ENCODE peak calls at places on chromosomes 12 and 14, in seven cellular contexts. M is fibroblast of mammary gland, L is psoas muscle, T is adrenal gland, Y is activated B cell treated with CpG ODN at 0.5 μM for 24 hours, U is fibroblast of lung, F is AG10803. X is an unnamed sample.

GRCh38 chr12:89517648-89518047 is 6.9 kb downstream of the GALNT4 start:
- DNase-seq in M (no peak), F (no peak), U (no peak), T (no peak), Y (no peak), L (no peak), X (no peak)

GRCh38 chr14:85415015-85415712 is 114.8 kb upstream of the FLRT2 start:
- DNase-seq in T (peak), M (peak), Y (no peak), F (peak), L (no peak), U (peak), X (no peak)

GRCh38 chr12:15599266-15600037 is 189.7 kb downstream of the EPS8 start:
- DNase-seq in M (peak), Y (no peak), L (no peak), T (no peak), U (peak), F (peak), X (no peak)

GRCh38 chr12:124510301-124510970 is 57.0 kb downstream of the NCOR2 start:
- DNase-seq in U (no peak), F (no peak), M (no peak), T (no peak), Y (no peak), L (peak), X (no peak)

GRCh38 chr12:66633676-66634075 is 45.2 kb downstream of the GRIP1 start:
- DNase-seq in F (peak), M (peak), L (no peak), T (no peak), U (peak), Y (no peak), X (no peak)

GRCh38 chr12:10178766-10179165 is at the start of gene TMEM52B:
- DNase-seq in Y (no peak), F (no peak), L (no peak), U (no peak), T (no peak), M (no peak), X (no peak)

GRCh38 chr12:599756-600155 is 63.5 kb downstream of the NINJ2 start:
- DNase-seq in Y (no peak), M (no peak), T (no peak), U (no peak), F (no peak), L (no peak), X (no peak)

GRCh38 chr14:52268191-52269061 is 928 bp downstream of the PTGDR start:
- DNase-seq in L (no peak), U (peak), M (peak), Y (no peak), T (no peak), F (peak), X (no peak)

GRCh38 chr12:85866929-85867776 is 6.9 kb upstream of the NTS start:
- DNase-seq in U (peak), T (no peak), F (peak), Y (no peak), L (no peak), M (peak), X (no peak)

GRCh38 chr12:53725824-53726223 is 1.4 kb downstream of the CALCOCO1 start:
- DNase-seq in Y (no peak), T (no peak), L (no peak), F (peak), U (no peak), M (no peak), X (no peak)

GRCh38 chr12:88153959-88154358 is 11.9 kb downstream of the TMTC3 start:
- DNase-seq in F (peak), L (no peak), Y (no peak), U (peak), T (no peak), M (peak), X (no peak)

GRCh38 chr14:90060312-90060964 is 1.4 kb upstream of the KCNK13 start:
- DNase-seq in U (peak), F (peak), L (no peak), Y (peak), M (peak), T (no peak), X (peak)

GRCh38 chr12:68497702-68498101 is 113.0 kb upstream of the RAP1B start:
- DNase-seq in Y (no peak), T (peak), M (peak), L (no peak), F (peak), U (peak), X (no peak)

GRCh38 chr12:6268484-6269157 is 41.9 kb upstream of the PLEKHG6 start:
- DNase-seq in U (no peak), F (no peak), Y (no peak), M (no peak), L (no peak), T (no peak), X (no peak)

GRCh38 chr14:52918486-52918885 is 32.4 kb downstream of the FERMT2 start:
- DNase-seq in M (peak), T (no peak), Y (no peak), L (no peak), U (peak), F (peak), X (no peak)

GRCh38 chr12:4069046-4070010 is 196.1 kb upstream of the PARP11 start:
- DNase-seq in U (no peak), L (no peak), M (peak), F (no peak), Y (no peak), T (no peak), X (no peak)

GRCh38 chr14:89617471-89618291 is 200.6 kb upstream of the FOXN3 start:
- DNase-seq in L (no peak), Y (peak), T (peak), M (peak), F (peak), U (peak), X (peak)

GRCh38 chr12:96198970-96199369 is 4.8 kb downstream of the ELK3 start:
- DNase-seq in F (peak), U (peak), M (peak), L (no peak), Y (no peak), T (no peak), X (no peak)

GRCh38 chr12:127260959-127261358 is 1006.0 kb upstream of the TMEM132C start:
- DNase-seq in Y (no peak), L (no peak), M (no peak), U (no peak), T (no peak), F (peak), X (no peak)

GRCh38 chr14:99230271-99231141 is 41.5 kb downstream of the BCL11B start:
- DNase-seq in T (no peak), F (peak), U (no peak), Y (no peak), L (no peak), M (no peak), X (peak)

GRCh38 chr12:64998327-64999156 is 122.6 kb downstream of the WIF1 start:
- DNase-seq in L (no peak), U (no peak), T (no peak), F (peak), Y (no peak), M (peak), X (no peak)

GRCh38 chr12:19177754-19178153 is 48.2 kb downstream of the PLEKHA5 start:
- DNase-seq in M (peak), F (no peak), L (no peak), T (no peak), Y (no peak), U (peak), X (no peak)

GRCh38 chr12:113697646-113698504 is 226.2 kb upstream of the LHX5 start:
- DNase-seq in T (no peak), M (no peak), L (no peak), F (no peak), U (no peak), Y (no peak), X (no peak)

GRCh38 chr14:67650694-67651093 is 23.7 kb downstream of the VTI1B start:
- DNase-seq in L (no peak), F (peak), Y (no peak), U (peak), M (peak), T (no peak), X (no peak)

GRCh38 chr14:81311816-81312215 is 88.3 kb downstream of the STON2 start:
- DNase-seq in U (peak), T (no peak), Y (no peak), L (no peak), M (peak), F (peak), X (no peak)

GRCh38 chr14:68564826-68565760 is 227.8 kb downstream of the ZFP36L1 start:
- DNase-seq in F (peak), U (no peak), T (no peak), Y (no peak), L (no peak), M (peak), X (no peak)

GRCh38 chr12:22083167-22083566 is 37.1 kb downstream of the CMAS start:
- DNase-seq in L (no peak), Y (no peak), U (peak), T (no peak), F (peak), M (peak), X (peak)

GRCh38 chr12:48356041-48356768 is 5.5 kb upstream of the ZNF641 start:
- DNase-seq in L (no peak), M (peak), U (no peak), T (peak), F (no peak), Y (no peak), X (no peak)

DNA sequence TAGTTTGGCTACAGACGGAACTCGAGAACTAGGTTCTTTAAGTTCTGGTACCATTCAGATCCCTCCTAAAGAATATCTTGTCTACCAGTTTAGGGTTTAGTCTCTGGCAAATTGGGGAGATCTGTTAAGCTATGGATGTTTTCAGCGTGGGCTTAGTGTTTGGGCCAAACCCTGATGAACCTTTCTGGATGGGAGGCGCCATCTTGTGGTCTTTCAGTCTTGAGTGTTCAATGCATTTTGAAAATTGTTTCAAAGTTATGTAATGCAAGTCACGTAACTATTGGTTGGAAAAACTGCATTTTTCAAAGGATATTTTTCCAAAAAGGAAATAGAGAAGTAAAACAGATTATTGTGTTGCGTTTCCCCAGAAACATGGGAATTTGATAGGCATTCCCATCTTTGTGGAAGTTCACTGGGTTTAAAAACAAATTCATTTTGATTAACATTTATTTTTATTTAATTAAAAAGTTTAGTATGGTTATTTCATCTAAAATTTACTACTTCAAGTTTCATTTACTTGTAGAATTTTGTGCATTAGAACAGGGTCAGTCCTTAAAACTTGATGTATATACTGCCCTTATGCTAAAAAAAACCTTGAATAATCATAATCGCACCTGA is 169.0 kb downstream of the PRIMA1 start:
- DNase-seq in Y (no peak), M (peak), F (peak), T (peak), L (no peak), U (peak), X (no peak)
- TF ChIP-seq CTCF in Y (peak), M (peak), F (peak), T (peak), L (peak), U (peak), X (peak)

DNA sequence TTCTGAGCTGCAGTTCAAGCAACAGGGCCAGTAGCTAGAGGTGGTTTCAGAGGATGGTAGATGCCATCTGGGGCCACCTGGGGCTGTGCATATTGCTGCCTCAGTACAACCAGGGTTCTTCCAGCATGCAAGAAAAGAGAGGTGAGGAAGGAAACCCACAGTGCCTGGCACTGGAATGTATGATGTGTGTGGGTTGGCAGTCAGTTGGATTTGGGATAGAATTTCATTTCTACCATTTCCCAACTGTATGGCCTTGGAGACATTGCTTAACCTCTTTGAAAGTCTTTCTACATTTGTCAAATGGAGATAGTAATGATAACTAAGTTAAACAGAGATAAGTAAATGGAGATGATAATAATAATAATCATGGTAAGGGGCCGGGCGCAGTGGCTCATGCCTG is 10.2 kb upstream of the LRRC10 start:
- DNase-seq in F (peak), Y (no peak), U (no peak), M (no peak), L (no peak), T (peak), X (no peak)
- TF ChIP-seq CTCF in F (no peak), Y (no peak), U (no peak), M (no peak), L (no peak), T (no peak), X (no peak)

GRCh38 chr14:42138406-42138805 is 531.7 kb downstream of the LRFN5 start:
- DNase-seq in Y (no peak), L (no peak), T (no peak), F (no peak), U (no peak), M (no peak), X (no peak)
- TF ChIP-seq CTCF in Y (no peak), L (no peak), T (no peak), F (no peak), U (no peak), M (no peak), X (no peak)

DNA sequence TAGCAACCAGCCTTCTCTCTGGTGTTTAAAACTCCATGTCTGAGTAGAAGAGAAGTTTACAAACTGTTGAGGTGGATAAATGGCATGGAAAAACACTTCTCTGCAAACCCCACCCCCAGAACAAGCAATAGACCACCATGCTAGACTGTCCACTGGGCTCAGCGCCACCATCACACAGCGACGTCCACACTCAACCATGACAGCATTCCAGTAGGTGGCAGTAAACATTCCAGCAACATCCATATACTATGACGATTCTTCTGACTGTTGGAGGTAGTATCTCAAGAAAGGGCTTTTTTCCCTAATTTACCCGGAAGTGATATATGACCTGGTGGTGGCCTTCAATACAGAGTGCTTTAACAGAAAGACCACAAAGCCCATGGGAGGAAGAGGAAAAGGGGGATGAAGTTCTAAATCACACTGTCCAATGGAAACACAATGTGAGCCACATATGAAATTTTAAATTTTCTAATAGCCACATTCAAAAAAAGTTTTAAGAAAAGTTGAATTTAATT is 152.2 kb downstream of the SLC15A4 start:
- DNase-seq in M (no peak), T (no peak), Y (no peak), F (no peak), L (no peak), U (no peak), X (no peak)
- TF ChIP-seq CTCF in M (no peak), T (no peak), Y (no peak), F (no peak), L (no peak), U (no peak), X (no peak)

GRCh38 chr12:78096909-78097597 is 266.4 kb downstream of the NAV3 start:
- DNase-seq in L (no peak), U (peak), Y (no peak), F (peak), M (peak), T (peak), X (no peak)
- TF ChIP-seq CTCF in L (no peak), U (peak), Y (no peak), F (peak), M (no peak), T (no peak), X (no peak)

DNA sequence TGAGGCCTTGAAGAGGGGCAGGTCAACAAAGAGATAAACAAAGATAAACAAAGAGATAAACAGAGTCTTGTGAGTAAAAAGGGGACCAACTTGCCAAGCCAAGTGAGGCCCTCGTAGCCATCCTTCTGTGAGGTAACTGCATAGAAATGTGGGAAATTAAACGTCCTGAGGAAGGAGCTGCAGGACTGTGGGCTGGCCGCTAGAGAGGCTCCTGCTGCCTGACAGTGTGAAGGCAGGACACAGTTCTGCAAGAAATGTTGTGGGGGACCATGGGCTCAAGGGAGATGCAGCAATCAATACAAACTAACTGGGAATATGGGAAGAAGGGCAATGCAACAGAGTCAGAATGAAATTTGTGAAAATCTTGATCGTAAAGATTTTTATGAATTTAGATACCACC is 91.9 kb downstream of the SLC8A3 start:
- DNase-seq in M (peak), F (no peak), T (no peak), L (no peak), Y (no peak), U (peak), X (no peak)
- TF ChIP-seq CTCF in M (peak), F (peak), T (peak), L (no peak), Y (no peak), U (peak), X (no peak)

GRCh38 chr12:57239587-57240068 is 10.1 kb downstream of the SHMT2 start:
- DNase-seq in F (no peak), T (no peak), L (no peak), M (no peak), U (peak), Y (no peak), X (no peak)

GRCh38 chr12:57240926-57241555 is 9.9 kb downstream of the STAC3 start:
- DNase-seq in U (peak), F (no peak), M (no peak), L (peak), Y (no peak), T (no peak), X (no peak)

GRCh38 chr12:57241556-57242310 is 9.3 kb downstream of the STAC3 start:
- DNase-seq in T (no peak), Y (no peak), F (no peak), U (no peak), M (no peak), L (peak), X (no peak)

GRCh38 chr12:57238854-57239554 is 9.5 kb downstream of the SHMT2 start:
- DNase-seq in M (peak), T (peak), F (peak), Y (peak), U (peak), L (peak), X (peak)

DNA sequence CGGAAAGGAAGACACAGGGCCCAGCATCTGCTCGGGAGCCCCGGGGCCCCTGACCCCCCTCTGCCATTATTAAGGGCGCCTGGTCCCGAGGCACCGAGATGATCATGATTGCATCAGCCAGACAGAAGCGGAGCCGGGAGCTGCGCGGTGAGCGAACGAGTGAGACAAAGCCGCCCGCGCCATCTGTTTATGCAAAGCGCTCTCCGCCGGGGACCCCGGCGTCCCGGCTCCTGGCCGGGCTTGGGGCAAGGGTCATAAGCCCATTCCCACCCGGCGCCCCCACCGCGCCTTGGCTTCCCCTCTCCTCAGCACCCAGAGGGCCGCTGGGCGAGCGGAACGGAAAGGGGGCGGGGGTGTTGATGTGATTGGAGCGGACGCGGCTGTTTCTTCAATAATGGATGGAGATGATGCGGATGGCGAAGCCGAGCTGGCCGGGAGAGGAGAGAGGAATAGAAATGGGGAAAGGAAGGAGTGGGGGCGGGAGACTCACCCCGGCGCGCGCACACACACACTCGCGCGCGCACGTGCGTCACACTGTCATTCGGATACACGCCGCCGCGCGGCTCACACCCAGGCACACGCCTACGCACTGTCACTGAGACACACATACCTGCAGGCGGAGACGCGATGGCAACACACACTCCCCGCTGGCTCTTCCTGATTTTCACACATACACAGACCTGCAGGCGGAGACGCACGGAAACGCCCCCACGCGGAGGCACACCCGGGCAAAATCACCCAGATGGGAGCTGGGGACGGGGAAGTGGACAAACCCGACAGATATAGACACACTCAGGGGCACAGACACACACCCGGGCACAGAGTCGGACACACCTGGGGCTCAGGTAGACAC is 10.7 kb downstream of the STAC3 start:
- DNase-seq in U (peak), M (peak), Y (peak), T (no peak), L (peak), F (peak), X (peak)
- TF ChIP-seq CTCF in U (no peak), M (no peak), Y (no peak), T (no peak), L (no peak), F (peak), X (peak)

GRCh38 chr12:46263140-46264017 is 5.5 kb downstream of the SLC38A1 start:
- DNase-seq in U (peak), T (no peak), M (no peak), F (no peak), L (no peak), Y (no peak), X (no peak)
- TF ChIP-seq CTCF in U (peak), T (no peak), M (peak), F (peak), L (peak), Y (no peak), X (no peak)

GRCh38 chr12:122503783-122504590 is 3.3 kb upstream of the ZCCHC8 start:
- DNase-seq in T (no peak), U (no peak), Y (no peak), L (no peak), M (no peak), F (no peak), X (no peak)

GRCh38 chr12:122501489-122501989 is 807 bp upstream of the ZCCHC8 start:
- DNase-seq in U (no peak), T (no peak), F (no peak), L (no peak), M (no peak), Y (no peak), X (no peak)

GRCh38 chr12:122503147-122503751 is 2.5 kb upstream of the ZCCHC8 start:
- DNase-seq in Y (no peak), L (no peak), U (no peak), T (no peak), F (no peak), M (no peak), X (no peak)

GRCh38 chr12:122499991-122500684 is 594 bp downstream of the ZCCHC8 start:
- DNase-seq in M (peak), T (peak), Y (no peak), F (peak), U (peak), L (peak), X (peak)

GRCh38 chr12:122500685-122501488 is at the start of gene ZCCHC8:
- DNase-seq in T (peak), Y (peak), L (peak), F (peak), U (peak), M (peak), X (peak)
- TF ChIP-seq CTCF in T (no peak), Y (no peak), L (no peak), F (peak), U (peak), M (no peak), X (no peak)

GRCh38 chr14:56490379-56490778 is 89.2 kb upstream of the TMEM260 start:
- DNase-seq in L (no peak), F (peak), U (peak), Y (no peak), M (peak), T (no peak), X (no peak)
- TF ChIP-seq CTCF in L (peak), F (peak), U (peak), Y (no peak), M (peak), T (peak), X (peak)